ENCODE peak calls at places on chromosomes 1 and 21, in eight cellular contexts. B is coronary artery, K is prostate gland, H is heart left ventricle, S is endothelial cell of umbilical vein, I is Panc1, D is mesendoderm, W is right atrium auricular region. L is an unnamed sample.

GRCh38 chr21:38768385-38769071 is 37.2 kb upstream of the ETS2 start:
- DNase-seq in B (no peak), K (no peak), H (no peak), S (no peak), I (peak; percentile 83), D (no peak), W (no peak), L (peak; percentile 59)

GRCh38 chr1:221457706-221458429 is 284.0 kb downstream of the DUSP10 start:
- DNase-seq in B (no peak), K (no peak), H (no peak), S (no peak), I (no peak), D (no peak), W (no peak), L (no peak)

GRCh38 chr1:91307784-91308409 is 96.7 kb downstream of the HFM1 start:
- DNase-seq in B (no peak), K (no peak), H (no peak), S (no peak), I (no peak), D (no peak), W (no peak), L (no peak)

GRCh38 chr1:215863796-215864195 is 296.7 kb downstream of the KCTD3 start:
- DNase-seq in B (no peak), K (no peak), H (no peak), S (no peak), I (no peak), D (no peak), W (no peak), L (no peak)

GRCh38 chr21:44949161-44950015 is 9.6 kb downstream of the SLX9 start:
- DNase-seq in B (peak; percentile 89), K (peak; percentile 84), H (peak; percentile 90), S (peak; percentile 54), I (peak; percentile 35), D (peak; percentile 83), W (peak; percentile 91), L (no peak)

GRCh38 chr1:15360681-15361080 is 49.0 kb upstream of the EFHD2 start:
- DNase-seq in B (no peak), K (no peak), H (no peak), S (no peak), I (no peak), D (no peak), W (no peak), L (no peak)

GRCh38 chr21:33441489-33442477 is 38.0 kb downstream of the TMEM50B start:
- DNase-seq in B (peak; percentile 89), K (no peak), H (peak; percentile 80), S (no peak), I (no peak), D (no peak), W (peak; percentile 63), L (peak; percentile 53)

GRCh38 chr1:42046772-42047552 is 106.2 kb upstream of the GUCA2B start:
- DNase-seq in B (no peak), K (no peak), H (peak; percentile 44), S (no peak), I (no peak), D (no peak), W (no peak), L (no peak)

GRCh38 chr21:33265664-33266049 is 510 bp upstream of the IL10RB start:
- DNase-seq in B (no peak), K (peak; percentile 35), H (peak; percentile 68), S (no peak), I (no peak), D (no peak), W (peak; percentile 72), L (no peak)

GRCh38 chr1:161046574-161047167 is 894 bp upstream of the USF1 start:
- DNase-seq in B (no peak), K (no peak), H (no peak), S (no peak), I (no peak), D (no peak), W (no peak), L (no peak)

GRCh38 chr1:61481313-61481712 is 243.6 kb downstream of the TM2D1 start:
- DNase-seq in B (no peak), K (no peak), H (no peak), S (no peak), I (no peak), D (no peak), W (no peak), L (peak; percentile 43)

GRCh38 chr1:154961497-154962237 is at the start of gene PYGO2:
- DNase-seq in B (peak; percentile 90), K (peak; percentile 72), H (peak; percentile 82), S (peak; percentile 81), I (no peak), D (peak; percentile 89), W (no peak), L (no peak)

GRCh38 chr1:223741861-223742260 is 29.5 kb downstream of the CAPN2 start:
- DNase-seq in B (no peak), K (no peak), H (no peak), S (peak; percentile 72), I (no peak), D (peak; percentile 94), W (no peak), L (peak; percentile 72)

GRCh38 chr1:226862900-226863299 is 7.5 kb upstream of the PSEN2 start:
- DNase-seq in B (no peak), K (no peak), H (no peak), S (no peak), I (no peak), D (no peak), W (peak; percentile 30), L (no peak)

GRCh38 chr1:244672961-244673695 is 20.2 kb downstream of the DESI2 start:
- DNase-seq in B (no peak), K (no peak), H (peak; percentile 74), S (peak; percentile 25), I (no peak), D (no peak), W (no peak), L (no peak)

GRCh38 chr1:49358036-49358435 is 581.3 kb upstream of the BEND5 start:
- DNase-seq in B (no peak), K (no peak), H (no peak), S (no peak), I (no peak), D (no peak), W (no peak), L (no peak)

GRCh38 chr1:12296623-12297022 is 66.8 kb downstream of the VPS13D start:
- DNase-seq in B (no peak), K (no peak), H (no peak), S (peak; percentile 65), I (no peak), D (no peak), W (no peak), L (peak; percentile 49)

GRCh38 chr1:205600085-205600484 is 31.7 kb downstream of the ELK4 start:
- DNase-seq in B (no peak), K (no peak), H (no peak), S (peak; percentile 94), I (no peak), D (no peak), W (no peak), L (peak; percentile 52)

GRCh38 chr1:215156232-215156631 is 73.7 kb downstream of the KCNK2 start:
- DNase-seq in B (no peak), K (no peak), H (no peak), S (no peak), I (no peak), D (no peak), W (no peak), L (no peak)

GRCh38 chr1:99710994-99711393 is 55.4 kb downstream of the FRRS1 start:
- DNase-seq in B (no peak), K (no peak), H (no peak), S (no peak), I (no peak), D (no peak), W (no peak), L (no peak)

DNA sequence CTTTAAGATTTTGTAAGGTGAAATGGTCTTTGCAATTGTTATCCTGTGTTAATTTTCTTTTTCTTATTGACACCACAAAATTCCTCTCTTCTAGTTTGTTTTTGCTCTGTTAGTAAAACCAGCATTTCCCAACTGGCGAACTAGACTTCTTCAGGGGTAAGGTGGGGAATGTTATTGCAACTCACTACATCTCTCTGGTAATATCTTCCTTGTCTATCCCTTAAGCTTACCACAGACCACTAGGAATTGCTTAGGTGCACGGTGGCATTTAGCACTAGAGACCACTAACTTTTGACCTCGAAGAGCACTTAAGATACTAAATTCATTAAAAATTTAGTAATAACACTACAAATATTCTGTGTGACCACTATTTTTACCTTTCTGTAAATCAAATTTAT is 4.2 kb upstream of the COA6 start:
- DNase-seq in B (no peak), K (no peak), H (no peak), S (no peak), I (no peak), D (no peak), W (no peak), L (no peak)
- H3K27ac ChIP-seq in B (no peak overlapping the region), K (no peak overlapping the region), H (no peak overlapping the region), S (no peak overlapping the region), I (no peak overlapping the region), D (no peak overlapping the region), W (no peak overlapping the region), L (peak overlapping the region; percentile 90)

DNA sequence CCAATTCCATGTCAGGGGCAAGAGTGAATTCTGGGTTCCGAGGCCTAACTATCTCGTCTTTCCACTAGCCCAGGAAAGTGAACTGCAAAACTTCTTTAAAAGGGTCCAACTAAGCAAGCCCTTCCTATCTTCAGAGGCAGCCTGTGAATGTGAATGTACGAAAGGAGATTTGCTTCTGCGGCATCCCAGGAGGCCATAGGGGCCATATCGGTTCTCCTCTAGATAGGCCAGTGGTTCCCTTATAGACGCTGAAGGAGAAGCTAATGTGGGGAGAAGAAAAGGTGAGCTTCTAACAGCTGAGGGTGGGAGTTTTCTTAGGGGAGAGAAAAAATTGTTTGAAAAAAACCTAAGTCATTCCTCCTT is 128.0 kb upstream of the C1orf174 start:
- DNase-seq in B (no peak), K (no peak), H (no peak), S (no peak), I (no peak), D (no peak), W (no peak), L (no peak)
- H3K27ac ChIP-seq in B (no peak overlapping the region), K (no peak overlapping the region), H (no peak overlapping the region), S (no peak overlapping the region), I (no peak overlapping the region), D (no peak overlapping the region), W (no peak overlapping the region), L (no peak overlapping the region)

DNA sequence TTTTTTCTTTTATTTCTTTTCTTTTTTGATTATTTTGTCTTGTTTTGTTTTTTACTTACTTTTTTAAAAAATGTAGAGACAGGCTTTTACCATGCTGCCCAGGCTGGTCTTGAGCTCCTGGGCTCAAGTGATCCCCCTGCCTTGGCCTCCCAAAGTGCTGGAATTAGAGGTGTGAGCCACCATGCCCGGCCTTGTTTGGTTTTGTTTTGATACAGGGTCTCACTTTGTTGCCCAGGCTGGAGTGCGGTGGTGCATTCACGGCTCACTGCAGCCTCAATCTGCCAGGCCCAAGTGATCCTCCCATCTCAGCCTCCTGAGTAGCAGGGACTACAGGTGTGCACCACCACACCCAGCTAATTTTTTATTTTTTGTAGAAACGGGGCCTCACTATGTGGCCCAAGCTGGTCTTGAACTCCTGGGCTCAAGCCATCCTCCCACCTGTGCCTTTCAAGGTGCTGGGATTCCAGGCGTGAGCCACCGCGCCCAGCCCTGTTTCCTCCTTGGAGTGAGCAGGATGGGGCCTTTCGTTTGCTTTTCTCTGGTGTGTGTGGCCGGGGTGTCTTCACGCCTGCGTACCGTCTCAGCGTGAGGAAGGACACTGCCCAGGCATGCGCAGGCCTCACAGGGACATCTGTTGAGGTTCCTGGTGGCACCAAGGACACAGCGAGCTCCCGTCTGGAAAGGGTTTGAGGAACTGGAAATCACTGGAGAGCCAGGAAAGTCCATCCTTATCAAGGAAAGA is 15.5 kb downstream of the SLC45A1 start:
- DNase-seq in B (no peak), K (no peak), H (no peak), S (no peak), I (no peak), D (no peak), W (no peak), L (no peak)
- H3K27ac ChIP-seq in B (no peak overlapping the region), K (peak overlapping the region; percentile 15), H (no peak overlapping the region), S (no peak overlapping the region), I (no peak overlapping the region), D (no peak overlapping the region), W (no peak overlapping the region), L (no peak overlapping the region)

GRCh38 chr1:88175631-88176226 is 508.3 kb upstream of the PKN2 start:
- DNase-seq in B (no peak), K (peak; percentile 12), H (no peak), S (no peak), I (no peak), D (no peak), W (no peak), L (no peak)
- H3K27ac ChIP-seq in B (no peak overlapping the region), K (no peak overlapping the region), H (no peak overlapping the region), S (no peak overlapping the region), I (no peak overlapping the region), D (no peak overlapping the region), W (no peak overlapping the region), L (no peak overlapping the region)

L was measured in epithelial cell of prostate.